ENCODE peak calls at places on chromosomes 2 and 18, in ten cellular contexts. V is GM18507; Q is HTR-8/SVneo; X is iris pigment epithelial cell; R is esophagus squamous epithelium; I is GM12865; S is stimulated activated CD4-positive, alpha-beta T cell treated with anti-CD3 and anti-CD28 coated beads, TNF-alpha, amount 100 ng/mL, for 4 hours; D is stimulated activated CD8-positive, alpha-beta memory T cell treated with anti-CD3 and anti-CD28 coated beads, Interleukin-4, amount 100 ng/mL, for 24 hours; W is breast epithelium; T is NCI-H2081. H is an unnamed sample.

GRCh38 chr2:132267372-132267771 is 105.6 kb upstream of the ANKRD30BL start:
- DNase-seq in V (no peak), Q (no peak), X (no peak), R (no peak), I (no peak), S (no peak), D (no peak), W (no peak), T (no peak), H (no peak)

GRCh38 chr2:71872466-71873051 is 275.1 kb downstream of the CYP26B1 start:
- DNase-seq in V (no peak), Q (no peak), X (no peak), R (no peak), I (no peak), S (no peak), D (no peak), W (no peak), T (no peak), H (no peak)

GRCh38 chr2:192007819-192008218 is 160.9 kb upstream of the CAVIN2 start:
- DNase-seq in V (no peak), Q (no peak), X (peak), R (no peak), I (no peak), S (no peak), D (no peak), W (no peak), T (no peak), H (no peak)

GRCh38 chr2:65666156-65666725 is 233.8 kb upstream of the SPRED2 start:
- DNase-seq in V (peak), Q (peak), X (peak), R (no peak), I (peak), S (no peak), D (no peak), W (no peak), T (no peak), H (no peak)

GRCh38 chr2:235460548-235461047 is 33.2 kb upstream of the AGAP1 start:
- DNase-seq in V (no peak), Q (no peak), X (no peak), R (no peak), I (no peak), S (no peak), D (no peak), W (no peak), T (no peak), H (no peak)

GRCh38 chr18:44955825-44956224 is 275.1 kb downstream of the SETBP1 start:
- DNase-seq in V (no peak), Q (no peak), X (no peak), R (no peak), I (no peak), S (no peak), D (no peak), W (no peak), T (no peak), H (no peak)

GRCh38 chr2:15869871-15870270 is 70.5 kb upstream of the MYCN start:
- DNase-seq in V (no peak), Q (no peak), X (no peak), R (no peak), I (no peak), S (no peak), D (no peak), W (no peak), T (no peak), H (no peak)

GRCh38 chr18:8401606-8402005 is 207.6 kb upstream of the RAB12 start:
- DNase-seq in V (no peak), Q (no peak), X (no peak), R (no peak), I (no peak), S (no peak), D (no peak), W (no peak), T (no peak), H (no peak)

GRCh38 chr2:205511666-205512065 is 170.6 kb upstream of the NRP2 start:
- DNase-seq in V (no peak), Q (no peak), X (peak), R (no peak), I (peak), S (no peak), D (no peak), W (no peak), T (no peak), H (no peak)

GRCh38 chr2:241558532-241559488 is at the start of gene BOK:
- DNase-seq in V (no peak), Q (peak), X (peak), R (no peak), I (no peak), S (no peak), D (no peak), W (no peak), T (peak), H (peak)

GRCh38 chr18:34695300-34695699 is 14.8 kb upstream of the DTNA start:
- DNase-seq in V (no peak), Q (no peak), X (no peak), R (no peak), I (peak), S (no peak), D (no peak), W (no peak), T (peak), H (no peak)

GRCh38 chr2:185393091-185393490 is 345.5 kb upstream of the FSIP2 start:
- DNase-seq in V (no peak), Q (no peak), X (no peak), R (no peak), I (no peak), S (no peak), D (no peak), W (no peak), T (no peak), H (no peak)

GRCh38 chr2:9889812-9890261 is 46.6 kb downstream of the TAF1B start:
- DNase-seq in V (no peak), Q (no peak), X (peak), R (no peak), I (peak), S (no peak), D (no peak), W (no peak), T (no peak), H (no peak)

GRCh38 chr18:32318581-32318980 is 128.7 kb downstream of the MEP1B start:
- DNase-seq in V (no peak), Q (no peak), X (no peak), R (no peak), I (no peak), S (no peak), D (no peak), W (no peak), T (no peak), H (no peak)

GRCh38 chr18:71040161-71040560 is 751.3 kb downstream of the SOCS6 start:
- DNase-seq in V (no peak), Q (no peak), X (peak), R (no peak), I (no peak), S (no peak), D (no peak), W (no peak), T (no peak), H (no peak)

GRCh38 chr2:237092920-237093781 is 7.5 kb downstream of the COPS8 start:
- DNase-seq in V (no peak), Q (no peak), X (peak), R (no peak), I (no peak), S (no peak), D (no peak), W (no peak), T (peak), H (no peak)

GRCh38 chr18:29123706-29124530 is 947.0 kb upstream of the CDH2 start:
- DNase-seq in V (no peak), Q (peak), X (peak), R (no peak), I (no peak), S (no peak), D (no peak), W (no peak), T (peak), H (no peak)

GRCh38 chr2:100923461-100924020 is 78.5 kb upstream of the RPL31 start:
- DNase-seq in V (no peak), Q (no peak), X (no peak), R (no peak), I (no peak), S (no peak), D (no peak), W (no peak), T (no peak), H (no peak)